ENCODE peak calls at places on chromosomes 5 and 9, in nine cellular contexts. A is activated T-cell treated with anti-CD3 and anti-CD28 coated beads, Interleukin-2, amount 50 U/mL, for 24 hours; M is stimulated activated CD8-positive, alpha-beta memory T cell treated with anti-CD3 and anti-CD28 coated beads, Interleukin-15, amount 100 ng/mL, for 4 hours; E is upper lobe of right lung; N is psoas muscle; V is NCI-H1092; Q is HEK293T; D is NT2/D1; I is H54. O is an unnamed sample.

GRCh38 chr5:61306531-61307195 is 25.4 kb upstream of the ZSWIM6 start:
- DNase-seq in A (no peak), M (no peak), E (no peak), N (no peak), V (no peak), Q (no peak), D (no peak), I (no peak), O (no peak)

GRCh38 chr5:21685016-21685415 is 1168.1 kb downstream of the CDH12 start:
- DNase-seq in A (no peak), M (no peak), E (no peak), N (no peak), V (no peak), Q (no peak), D (no peak), I (no peak), O (no peak)

GRCh38 chr5:122101636-122102285 is 23.7 kb upstream of the LOX start:
- DNase-seq in A (no peak), M (no peak), E (no peak), N (no peak), V (no peak), Q (peak; percentile 18), D (no peak), I (no peak), O (no peak)

GRCh38 chr5:14707811-14708210 is 43.3 kb downstream of the OTULIN start:
- DNase-seq in A (no peak), M (no peak), E (no peak), N (no peak), V (no peak), Q (no peak), D (no peak), I (no peak), O (no peak)

GRCh38 chr9:76452839-76453238 is 6.1 kb upstream of the GCNT1 start:
- DNase-seq in A (no peak), M (no peak), E (no peak), N (no peak), V (peak; percentile 47), Q (no peak), D (no peak), I (no peak), O (no peak)

GRCh38 chr5:73540192-73540591 is 25.2 kb downstream of the ANKRA2 start:
- DNase-seq in A (no peak), M (no peak), E (no peak), N (no peak), V (no peak), Q (no peak), D (no peak), I (peak; percentile 47), O (no peak)

GRCh38 chr5:174501461-174502069 is 222.8 kb upstream of the MSX2 start:
- DNase-seq in A (no peak), M (no peak), E (no peak), N (no peak), V (no peak), Q (no peak), D (no peak), I (no peak), O (no peak)

GRCh38 chr9:98916660-98917059 is 27.0 kb upstream of the COL15A1 start:
- DNase-seq in A (no peak), M (no peak), E (no peak), N (peak; percentile 57), V (no peak), Q (peak; percentile 27), D (no peak), I (no peak), O (peak; percentile 40)

GRCh38 chr5:55151923-55152842 is 7.8 kb upstream of the GPX8 start:
- DNase-seq in A (no peak), M (no peak), E (no peak), N (no peak), V (no peak), Q (no peak), D (no peak), I (no peak), O (no peak)

GRCh38 chr5:82222597-82223574 is 55.3 kb downstream of the RPS23 start:
- DNase-seq in A (no peak), M (no peak), E (no peak), N (no peak), V (no peak), Q (no peak), D (no peak), I (no peak), O (no peak)

GRCh38 chr5:14081791-14082190 is 61.4 kb upstream of the TRIO start:
- DNase-seq in A (no peak), M (no peak), E (no peak), N (no peak), V (no peak), Q (no peak), D (no peak), I (no peak), O (no peak)

GRCh38 chr5:137282216-137282615 is 216.9 kb downstream of the SPOCK1 start:
- DNase-seq in A (no peak), M (no peak), E (no peak), N (no peak), V (no peak), Q (no peak), D (no peak), I (no peak), O (no peak)

GRCh38 chr5:142301487-142302035 is 23.3 kb downstream of the SPRY4 start:
- DNase-seq in A (no peak), M (no peak), E (no peak), N (no peak), V (no peak), Q (no peak), D (no peak), I (no peak), O (no peak)

GRCh38 chr9:125700791-125701190 is 6.2 kb downstream of the MAPKAP1 start:
- DNase-seq in A (peak; percentile 37), M (no peak), E (no peak), N (no peak), V (no peak), Q (no peak), D (peak; percentile 38), I (peak; percentile 33), O (no peak)

GRCh38 chr9:88087906-88088305 is 50.4 kb downstream of the SPATA31C2 start:
- DNase-seq in A (no peak), M (no peak), E (no peak), N (no peak), V (no peak), Q (no peak), D (no peak), I (no peak), O (no peak)

GRCh38 chr9:123925820-123926219 is 4.1 kb downstream of the DENND1A start:
- DNase-seq in A (no peak), M (no peak), E (no peak), N (no peak), V (no peak), Q (no peak), D (no peak), I (no peak), O (no peak)

GRCh38 chr5:139740993-139741672 is 54.5 kb upstream of the PSD2 start:
- DNase-seq in A (no peak), M (no peak), E (no peak), N (no peak), V (no peak), Q (no peak), D (no peak), I (no peak), O (no peak)

GRCh38 chr9:136292591-136293448 is 11.1 kb downstream of the CCDC187 start:
- DNase-seq in A (no peak), M (no peak), E (no peak), N (peak; percentile 13), V (peak; percentile 39), Q (no peak), D (no peak), I (no peak), O (no peak)

GRCh38 chr9:129109952-129110739 is 447 bp downstream of the CRAT start:
- DNase-seq in A (no peak), M (no peak), E (no peak), N (peak; percentile 57), V (no peak), Q (no peak), D (no peak), I (peak; percentile 67), O (no peak)

GRCh38 chr5:43602818-43603534 is at the start of gene NNT:
- DNase-seq in A (peak; percentile 84), M (peak; percentile 61), E (peak; percentile 92), N (peak; percentile 79), V (peak; percentile 51), Q (peak; percentile 63), D (no peak), I (peak; percentile 20), O (no peak)

GRCh38 chr5:23014251-23014650 is 161.1 kb upstream of the CDH12 start:
- DNase-seq in A (no peak), M (no peak), E (no peak), N (no peak), V (no peak), Q (no peak), D (no peak), I (no peak), O (no peak)

GRCh38 chr9:127720865-127721227 is 5.0 kb downstream of the TTC16 start:
- DNase-seq in A (no peak), M (no peak), E (no peak), N (no peak), V (no peak), Q (no peak), D (no peak), I (no peak), O (no peak)

GRCh38 chr5:10607666-10608442 is 44.0 kb downstream of the ANKRD33B start:
- DNase-seq in A (no peak), M (no peak), E (no peak), N (peak; percentile 43), V (no peak), Q (no peak), D (no peak), I (no peak), O (no peak)

GRCh38 chr5:72210913-72211670 is 103.8 kb downstream of the MAP1B start:
- DNase-seq in A (no peak), M (no peak), E (no peak), N (peak; percentile 39), V (no peak), Q (no peak), D (no peak), I (peak; percentile 42), O (no peak)